ENCODE peak calls at places on chromosomes 1 and 21, in eight cellular contexts. One of them, this sample, is unnamed.
A peak's percentile ranks its signal among the peaks of the same experiment; 100 is the strongest.

GRCh38 chr1:206506803-206507394 is 432 bp upstream of the RASSF5 start:
- DNase-seq in OCI-LY7: no peak
- DNase-seq in lower lobe of right lung: no peak
- DNase-seq in A549: no peak
- DNase-seq in cardiac muscle cell: peak; percentile 13
- DNase-seq in mucosa of descending colon: peak; percentile 64
- DNase-seq in breast epithelium: no peak
- DNase-seq in heart right ventricle: no peak
- DNase-seq in this sample: peak; percentile 4

GRCh38 chr21:32143222-32143939 is 135.5 kb downstream of the MIS18A start:
- DNase-seq in OCI-LY7: no peak
- DNase-seq in lower lobe of right lung: no peak
- DNase-seq in A549: no peak
- DNase-seq in cardiac muscle cell: no peak
- DNase-seq in mucosa of descending colon: no peak
- DNase-seq in breast epithelium: no peak
- DNase-seq in heart right ventricle: peak; percentile 29
- DNase-seq in this sample: no peak

GRCh38 chr1:55067022-55067781 is 27.9 kb downstream of the PCSK9 start:
- DNase-seq in OCI-LY7: no peak
- DNase-seq in lower lobe of right lung: no peak
- DNase-seq in A549: no peak
- DNase-seq in cardiac muscle cell: no peak
- DNase-seq in mucosa of descending colon: no peak
- DNase-seq in breast epithelium: peak; percentile 48
- DNase-seq in heart right ventricle: peak; percentile 74
- DNase-seq in this sample: no peak

GRCh38 chr1:225746361-225747179 is 31.1 kb upstream of the SRP9 start:
- DNase-seq in OCI-LY7: no peak
- DNase-seq in lower lobe of right lung: peak; percentile 56
- DNase-seq in A549: peak; percentile 89
- DNase-seq in cardiac muscle cell: peak; percentile 92
- DNase-seq in mucosa of descending colon: peak; percentile 68
- DNase-seq in breast epithelium: peak; percentile 67
- DNase-seq in heart right ventricle: peak; percentile 69
- DNase-seq in this sample: no peak

GRCh38 chr1:206725053-206725963 is 40.6 kb downstream of the MAPKAPK2 start:
- DNase-seq in OCI-LY7: peak; percentile 68
- DNase-seq in lower lobe of right lung: no peak
- DNase-seq in A549: peak; percentile 57
- DNase-seq in cardiac muscle cell: peak; percentile 75
- DNase-seq in mucosa of descending colon: no peak
- DNase-seq in breast epithelium: no peak
- DNase-seq in heart right ventricle: no peak
- DNase-seq in this sample: peak; percentile 68

GRCh38 chr1:31605908-31606427 is 11.5 kb upstream of the HCRTR1 start:
- DNase-seq in OCI-LY7: peak; percentile 55
- DNase-seq in lower lobe of right lung: no peak
- DNase-seq in A549: no peak
- DNase-seq in cardiac muscle cell: peak; percentile 50
- DNase-seq in mucosa of descending colon: no peak
- DNase-seq in breast epithelium: peak; percentile 15
- DNase-seq in heart right ventricle: no peak
- DNase-seq in this sample: no peak

GRCh38 chr1:168089979-168090337 is 46.8 kb downstream of the GPR161 start:
- DNase-seq in OCI-LY7: no peak
- DNase-seq in lower lobe of right lung: no peak
- DNase-seq in A549: no peak
- DNase-seq in cardiac muscle cell: no peak
- DNase-seq in mucosa of descending colon: no peak
- DNase-seq in breast epithelium: no peak
- DNase-seq in heart right ventricle: no peak
- DNase-seq in this sample: no peak

GRCh38 chr1:221162352-221162751 is 283.1 kb downstream of the HLX start:
- DNase-seq in OCI-LY7: no peak
- DNase-seq in lower lobe of right lung: no peak
- DNase-seq in A549: no peak
- DNase-seq in cardiac muscle cell: no peak
- DNase-seq in mucosa of descending colon: no peak
- DNase-seq in breast epithelium: no peak
- DNase-seq in heart right ventricle: no peak
- DNase-seq in this sample: no peak

GRCh38 chr1:232655041-232655745 is 25.3 kb upstream of the SIPA1L2 start:
- DNase-seq in OCI-LY7: no peak
- DNase-seq in lower lobe of right lung: no peak
- DNase-seq in A549: no peak
- DNase-seq in cardiac muscle cell: no peak
- DNase-seq in mucosa of descending colon: no peak
- DNase-seq in breast epithelium: no peak
- DNase-seq in heart right ventricle: no peak
- DNase-seq in this sample: no peak

GRCh38 chr1:234768569-234769283 is 158.7 kb upstream of the IRF2BP2 start:
- DNase-seq in OCI-LY7: no peak
- DNase-seq in lower lobe of right lung: no peak
- DNase-seq in A549: no peak
- DNase-seq in cardiac muscle cell: no peak
- DNase-seq in mucosa of descending colon: peak; percentile 70
- DNase-seq in breast epithelium: no peak
- DNase-seq in heart right ventricle: no peak
- DNase-seq in this sample: no peak

GRCh38 chr1:237390798-237391197 is 348.8 kb downstream of the RYR2 start:
- DNase-seq in OCI-LY7: no peak
- DNase-seq in lower lobe of right lung: no peak
- DNase-seq in A549: no peak
- DNase-seq in cardiac muscle cell: peak; percentile 74
- DNase-seq in mucosa of descending colon: no peak
- DNase-seq in breast epithelium: no peak
- DNase-seq in heart right ventricle: no peak
- DNase-seq in this sample: no peak

GRCh38 chr1:237383825-237384612 is 342.0 kb downstream of the RYR2 start:
- DNase-seq in OCI-LY7: no peak
- DNase-seq in lower lobe of right lung: no peak
- DNase-seq in A549: no peak
- DNase-seq in cardiac muscle cell: peak; percentile 64
- DNase-seq in mucosa of descending colon: no peak
- DNase-seq in breast epithelium: no peak
- DNase-seq in heart right ventricle: no peak
- DNase-seq in this sample: no peak

GRCh38 chr1:237386362-237387143 is 344.6 kb downstream of the RYR2 start:
- DNase-seq in OCI-LY7: peak; percentile 49
- DNase-seq in lower lobe of right lung: no peak
- DNase-seq in A549: peak; percentile 26
- DNase-seq in cardiac muscle cell: peak; percentile 60
- DNase-seq in mucosa of descending colon: no peak
- DNase-seq in breast epithelium: no peak
- DNase-seq in heart right ventricle: no peak
- DNase-seq in this sample: no peak

GRCh38 chr1:237387144-237387505 is 345.1 kb downstream of the RYR2 start:
- DNase-seq in OCI-LY7: no peak
- DNase-seq in lower lobe of right lung: no peak
- DNase-seq in A549: no peak
- DNase-seq in cardiac muscle cell: no peak
- DNase-seq in mucosa of descending colon: no peak
- DNase-seq in breast epithelium: no peak
- DNase-seq in heart right ventricle: no peak
- DNase-seq in this sample: no peak
- H3K4me3 ChIP-seq in OCI-LY7: no peak overlapping the region
- H3K4me3 ChIP-seq in lower lobe of right lung: no peak overlapping the region
- H3K4me3 ChIP-seq in A549: no peak overlapping the region
- H3K4me3 ChIP-seq in cardiac muscle cell: no peak overlapping the region
- H3K4me3 ChIP-seq in mucosa of descending colon: no peak overlapping the region
- H3K4me3 ChIP-seq in breast epithelium: no peak overlapping the region
- H3K4me3 ChIP-seq in heart right ventricle: no peak overlapping the region
- H3K4me3 ChIP-seq in this sample: no peak overlapping the region

DNA sequence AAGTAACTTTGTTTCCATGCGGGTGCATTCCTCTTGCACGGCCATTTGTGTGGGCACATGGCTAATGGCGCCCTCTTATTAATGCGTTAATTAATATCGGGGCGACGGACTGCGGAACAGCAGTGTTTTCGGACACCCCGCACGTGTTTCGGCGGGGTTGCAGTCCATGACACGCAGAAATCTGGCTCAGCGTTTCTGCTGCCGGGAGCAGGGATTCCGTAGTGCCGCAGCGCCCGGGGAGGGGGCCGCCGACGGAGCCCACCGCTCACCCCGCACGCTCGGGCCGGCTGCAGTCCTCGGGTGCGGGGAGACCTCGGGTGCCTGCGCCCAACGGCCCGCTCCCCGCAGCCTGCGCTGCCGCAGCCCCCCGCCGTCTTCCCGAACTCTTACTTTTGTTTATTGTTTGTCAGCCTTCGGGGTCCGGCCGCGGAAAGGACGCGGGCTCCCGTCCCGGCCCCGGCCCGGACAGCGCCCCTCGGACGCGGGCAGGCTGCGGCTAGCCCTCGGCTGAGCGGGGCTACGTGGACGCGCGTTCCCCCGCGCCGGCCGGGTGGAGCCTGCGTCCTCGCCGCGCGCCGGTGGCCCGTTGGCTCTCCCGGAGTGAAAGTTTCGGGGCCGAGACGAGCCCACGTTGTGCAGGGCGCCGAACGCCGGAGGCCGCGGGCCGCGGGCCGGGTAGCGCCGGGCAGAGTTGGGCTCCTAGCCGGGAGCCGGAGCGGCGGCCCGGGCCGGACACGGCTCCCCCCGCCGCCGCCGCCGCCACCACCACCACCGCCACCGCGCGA is 845 bp downstream of the NFIA start:
- DNase-seq in OCI-LY7: peak; percentile 18
- DNase-seq in lower lobe of right lung: peak; percentile 61
- DNase-seq in A549: peak; percentile 9
- DNase-seq in cardiac muscle cell: no peak
- DNase-seq in mucosa of descending colon: peak; percentile 47
- DNase-seq in breast epithelium: no peak
- DNase-seq in heart right ventricle: peak; percentile 42
- DNase-seq in this sample: no peak
- H3K4me1 ChIP-seq in OCI-LY7: peaks cover 41% of the 10 kb centered on the region
- H3K4me1 ChIP-seq in lower lobe of right lung: peaks cover 40% of the 10 kb centered on the region
- H3K4me1 ChIP-seq in A549: peaks cover 56% of the 10 kb centered on the region
- H3K4me1 ChIP-seq in cardiac muscle cell: peaks cover 48% of the 10 kb centered on the region
- H3K4me1 ChIP-seq in mucosa of descending colon: peaks cover 29% of the 10 kb centered on the region
- H3K4me1 ChIP-seq in breast epithelium: peaks cover 10% of the 10 kb centered on the region
- H3K4me1 ChIP-seq in heart right ventricle: peaks cover 54% of the 10 kb centered on the region
- H3K4me1 ChIP-seq in this sample: peaks cover 44% of the 10 kb centered on the region

GRCh38 chr1:228082975-228083870 is 715 bp downstream of the ARF1 start:
- DNase-seq in OCI-LY7: peak; percentile 56
- DNase-seq in lower lobe of right lung: peak; percentile 79
- DNase-seq in A549: no peak
- DNase-seq in cardiac muscle cell: peak; percentile 56
- DNase-seq in mucosa of descending colon: peak; percentile 86
- DNase-seq in breast epithelium: peak; percentile 64
- DNase-seq in heart right ventricle: peak; percentile 74
- DNase-seq in this sample: no peak

GRCh38 chr1:228082260-228082974 is at the start of gene ARF1:
- DNase-seq in OCI-LY7: peak; percentile 97
- DNase-seq in lower lobe of right lung: peak; percentile 95
- DNase-seq in A549: peak; percentile 92
- DNase-seq in cardiac muscle cell: peak; percentile 96
- DNase-seq in mucosa of descending colon: peak; percentile 96
- DNase-seq in breast epithelium: peak; percentile 87
- DNase-seq in heart right ventricle: peak; percentile 94
- DNase-seq in this sample: peak; percentile 90

GRCh38 chr1:228084325-228084724 is 1.8 kb downstream of the ARF1 start:
- DNase-seq in OCI-LY7: no peak
- DNase-seq in lower lobe of right lung: peak; percentile 20
- DNase-seq in A549: no peak
- DNase-seq in cardiac muscle cell: peak; percentile 77
- DNase-seq in mucosa of descending colon: no peak
- DNase-seq in breast epithelium: no peak
- DNase-seq in heart right ventricle: no peak
- DNase-seq in this sample: no peak

GRCh38 chr1:228084797-228085196 is 2.3 kb downstream of the ARF1 start:
- DNase-seq in OCI-LY7: no peak
- DNase-seq in lower lobe of right lung: peak; percentile 22
- DNase-seq in A549: no peak
- DNase-seq in cardiac muscle cell: no peak
- DNase-seq in mucosa of descending colon: no peak
- DNase-seq in breast epithelium: no peak
- DNase-seq in heart right ventricle: no peak
- DNase-seq in this sample: no peak

GRCh38 chr1:228083871-228084278 is 1.4 kb downstream of the ARF1 start:
- DNase-seq in OCI-LY7: no peak
- DNase-seq in lower lobe of right lung: peak; percentile 70
- DNase-seq in A549: no peak
- DNase-seq in cardiac muscle cell: peak; percentile 44
- DNase-seq in mucosa of descending colon: peak; percentile 52
- DNase-seq in breast epithelium: no peak
- DNase-seq in heart right ventricle: no peak
- DNase-seq in this sample: no peak
- H3K4me3 ChIP-seq in OCI-LY7: peak overlapping the region; percentile 84
- H3K4me3 ChIP-seq in lower lobe of right lung: peak overlapping the region; percentile 85
- H3K4me3 ChIP-seq in A549: peak overlapping the region; percentile 94
- H3K4me3 ChIP-seq in cardiac muscle cell: peak overlapping the region; percentile 97
- H3K4me3 ChIP-seq in mucosa of descending colon: peak overlapping the region; percentile 100
- H3K4me3 ChIP-seq in breast epithelium: peak overlapping the region; percentile 100
- H3K4me3 ChIP-seq in heart right ventricle: peak overlapping the region; percentile 77
- H3K4me3 ChIP-seq in this sample: peak overlapping the region; percentile 94

GRCh38 chr1:1964811-1965210 is 38.8 kb downstream of the CFAP74 start:
- DNase-seq in OCI-LY7: no peak
- DNase-seq in lower lobe of right lung: no peak
- DNase-seq in A549: no peak
- DNase-seq in cardiac muscle cell: no peak
- DNase-seq in mucosa of descending colon: no peak
- DNase-seq in breast epithelium: no peak
- DNase-seq in heart right ventricle: no peak
- DNase-seq in this sample: no peak

GRCh38 chr1:1963570-1963969 is 40.0 kb downstream of the CFAP74 start:
- DNase-seq in OCI-LY7: no peak
- DNase-seq in lower lobe of right lung: no peak
- DNase-seq in A549: no peak
- DNase-seq in cardiac muscle cell: no peak
- DNase-seq in mucosa of descending colon: no peak
- DNase-seq in breast epithelium: no peak
- DNase-seq in heart right ventricle: no peak
- DNase-seq in this sample: no peak

GRCh38 chr1:1959840-1960479 is 40.9 kb upstream of the TMEM52 start:
- DNase-seq in OCI-LY7: peak; percentile 76
- DNase-seq in lower lobe of right lung: peak; percentile 90
- DNase-seq in A549: peak; percentile 78
- DNase-seq in cardiac muscle cell: peak; percentile 91
- DNase-seq in mucosa of descending colon: peak; percentile 75
- DNase-seq in breast epithelium: peak; percentile 71
- DNase-seq in heart right ventricle: peak; percentile 88
- DNase-seq in this sample: peak; percentile 42

GRCh38 chr1:1960480-1961196 is 41.6 kb upstream of the TMEM52 start:
- DNase-seq in OCI-LY7: no peak
- DNase-seq in lower lobe of right lung: no peak
- DNase-seq in A549: no peak
- DNase-seq in cardiac muscle cell: peak; percentile 64
- DNase-seq in mucosa of descending colon: no peak
- DNase-seq in breast epithelium: no peak
- DNase-seq in heart right ventricle: no peak
- DNase-seq in this sample: no peak

DNA sequence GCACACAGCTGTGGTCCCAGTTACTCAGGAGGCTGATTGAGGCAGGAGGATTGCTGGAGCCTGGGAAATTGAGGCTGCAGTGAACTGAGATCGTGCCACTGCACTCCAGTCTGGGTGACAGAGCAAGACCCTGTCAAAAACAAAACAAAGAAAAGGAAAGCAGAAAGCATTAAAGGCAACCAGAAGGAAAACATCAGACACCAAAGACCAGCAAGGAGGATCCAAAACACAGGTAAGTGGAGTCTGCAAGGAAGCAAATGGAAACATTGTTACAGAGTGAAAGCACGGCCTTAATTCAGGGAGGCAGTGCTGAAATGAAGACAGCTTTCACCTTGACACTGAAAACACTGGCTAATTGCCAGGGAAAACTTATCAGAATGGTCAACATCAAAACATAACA is 40.8 kb downstream of the CFAP74 start:
- DNase-seq in OCI-LY7: no peak
- DNase-seq in lower lobe of right lung: no peak
- DNase-seq in A549: no peak
- DNase-seq in cardiac muscle cell: no peak
- DNase-seq in mucosa of descending colon: no peak
- DNase-seq in breast epithelium: no peak
- DNase-seq in heart right ventricle: no peak
- DNase-seq in this sample: no peak
- H3K4me1 ChIP-seq in OCI-LY7: no peaks in the 10 kb centered on the region
- H3K4me1 ChIP-seq in lower lobe of right lung: peaks cover 12% of the 10 kb centered on the region
- H3K4me1 ChIP-seq in A549: peaks cover 6% of the 10 kb centered on the region
- H3K4me1 ChIP-seq in cardiac muscle cell: peaks cover 17% of the 10 kb centered on the region
- H3K4me1 ChIP-seq in mucosa of descending colon: no peaks in the 10 kb centered on the region
- H3K4me1 ChIP-seq in breast epithelium: peaks cover 5% of the 10 kb centered on the region
- H3K4me1 ChIP-seq in heart right ventricle: no peaks in the 10 kb centered on the region
- H3K4me1 ChIP-seq in this sample: no peaks in the 10 kb centered on the region